ENCODE peak calls at places on chromosomes 7 and 10, in eight cellular contexts. A, M, H, K, L, J, X and P are unnamed samples.

GRCh38 chr7:26202019-26202985 is 757 bp downstream of the CBX3 start:
- DNase-seq in A (peak), M (no peak), H (peak), K (peak), L (peak), J (peak), X (peak), P (peak)

GRCh38 chr7:25762511-25763119 is 389.4 kb upstream of the NFE2L3 start:
- DNase-seq in A (no peak), M (no peak), H (no peak), K (no peak), L (no peak), J (no peak), X (no peak), P (no peak)

GRCh38 chr10:72099054-72099921 is 10.9 kb upstream of the SPOCK2 start:
- DNase-seq in A (no peak), M (no peak), H (no peak), K (no peak), L (no peak), J (no peak), X (no peak), P (no peak)

GRCh38 chr10:42975005-42975493 is 101.8 kb upstream of the RET start:
- DNase-seq in A (no peak), M (no peak), H (no peak), K (no peak), L (no peak), J (peak), X (no peak), P (peak)

GRCh38 chr10:103171278-103171677 is 21.8 kb downstream of the NT5C2 start:
- DNase-seq in A (no peak), M (no peak), H (no peak), K (no peak), L (no peak), J (no peak), X (no peak), P (no peak)

GRCh38 chr7:132544025-132544424 is 32.2 kb downstream of the PLXNA4 start:
- DNase-seq in A (no peak), M (no peak), H (no peak), K (no peak), L (no peak), J (no peak), X (no peak), P (no peak)

GRCh38 chr7:74083928-74084721 is 521 bp downstream of the LIMK1 start:
- DNase-seq in A (peak), M (no peak), H (no peak), K (peak), L (peak), J (peak), X (peak), P (no peak)

GRCh38 chr7:39686261-39686924 is 63.0 kb downstream of the RALA start:
- DNase-seq in A (no peak), M (no peak), H (no peak), K (peak), L (no peak), J (no peak), X (no peak), P (no peak)

GRCh38 chr10:61888744-61889143 is 12.8 kb upstream of the ARID5B start:
- DNase-seq in A (no peak), M (no peak), H (no peak), K (no peak), L (no peak), J (no peak), X (no peak), P (no peak)

GRCh38 chr10:6473901-6474370 is 106.1 kb downstream of the PRKCQ start:
- DNase-seq in A (no peak), M (no peak), H (no peak), K (peak), L (no peak), J (no peak), X (peak), P (no peak)

GRCh38 chr7:95549818-95550529 is 46.3 kb downstream of the PDK4 start:
- DNase-seq in A (no peak), M (peak), H (peak), K (peak), L (peak), J (peak), X (no peak), P (no peak)

GRCh38 chr10:94571528-94571927 is 25.9 kb downstream of the HELLS start:
- DNase-seq in A (no peak), M (no peak), H (no peak), K (peak), L (no peak), J (no peak), X (no peak), P (no peak)

GRCh38 chr7:25860882-25861228 is 291.1 kb upstream of the NFE2L3 start:
- DNase-seq in A (no peak), M (no peak), H (no peak), K (no peak), L (no peak), J (no peak), X (no peak), P (no peak)

GRCh38 chr7:46625032-46625431 is 704.0 kb upstream of the IGFBP3 start:
- DNase-seq in A (no peak), M (no peak), H (no peak), K (no peak), L (no peak), J (no peak), X (no peak), P (no peak)

GRCh38 chr10:70775679-70776454 is 9.3 kb downstream of the TBATA start:
- DNase-seq in A (no peak), M (no peak), H (no peak), K (no peak), L (no peak), J (no peak), X (no peak), P (no peak)

GRCh38 chr7:45217358-45217757 is 59.8 kb downstream of the RAMP3 start:
- DNase-seq in A (peak), M (no peak), H (no peak), K (no peak), L (no peak), J (no peak), X (no peak), P (no peak)

GRCh38 chr10:78513986-78514385 is 480.3 kb downstream of the RPS24 start:
- DNase-seq in A (no peak), M (no peak), H (no peak), K (no peak), L (no peak), J (no peak), X (no peak), P (no peak)

GRCh38 chr10:59340279-59340678 is 22.1 kb downstream of the FAM13C start:
- DNase-seq in A (no peak), M (no peak), H (no peak), K (no peak), L (no peak), J (no peak), X (no peak), P (no peak)

GRCh38 chr10:119237722-119238436 is 30.5 kb downstream of the GRK5 start:
- DNase-seq in A (no peak), M (no peak), H (no peak), K (no peak), L (no peak), J (no peak), X (no peak), P (no peak)

GRCh38 chr7:1431644-1432380 is 27.5 kb downstream of the MICALL2 start:
- DNase-seq in A (no peak), M (no peak), H (no peak), K (no peak), L (no peak), J (no peak), X (no peak), P (no peak)

GRCh38 chr7:100568936-100569844 is 4.5 kb downstream of the SAP25 start:
- DNase-seq in A (peak), M (no peak), H (peak), K (peak), L (no peak), J (peak), X (peak), P (peak)

GRCh38 chr10:78597791-78598555 is 470.8 kb upstream of the ZMIZ1 start:
- DNase-seq in A (no peak), M (no peak), H (no peak), K (no peak), L (no peak), J (no peak), X (no peak), P (no peak)

GRCh38 chr7:124460053-124460445 is 305.5 kb downstream of the GPR37 start:
- DNase-seq in A (no peak), M (no peak), H (no peak), K (no peak), L (no peak), J (no peak), X (no peak), P (no peak)

GRCh38 chr7:142196066-142196840 is 61.6 kb downstream of the PRSS58 start:
- DNase-seq in A (no peak), M (no peak), H (no peak), K (peak), L (no peak), J (no peak), X (no peak), P (no peak)

GRCh38 chr10:62244088-62244487 is 24.6 kb downstream of the RTKN2 start:
- DNase-seq in A (no peak), M (no peak), H (no peak), K (no peak), L (no peak), J (no peak), X (no peak), P (no peak)

GRCh38 chr7:64874562-64875250 is 28.4 kb upstream of the ZNF273 start:
- DNase-seq in A (no peak), M (no peak), H (no peak), K (no peak), L (no peak), J (no peak), X (no peak), P (no peak)